ENCODE peak calls at places on chromosomes 5 and 9, in eight cellular contexts. H is neural progenitor cell, J is OCI-LY7, F is hepatocyte, Y is GM23338, U is PC-3, R is HCT116, W is SK-N-SH. P is an unnamed sample.

GRCh38 chr5:17256171-17256570 is 38.7 kb downstream of the BASP1 start:
- DNase-seq in H (no peak), J (no peak), F (no peak), Y (no peak), U (no peak), R (no peak), W (no peak), P (no peak)

GRCh38 chr5:136132557-136133415 is at the start of gene SMAD5:
- DNase-seq in H (peak), J (peak), F (peak), Y (peak), U (peak), R (peak), W (peak), P (peak)

GRCh38 chr5:6436715-6437340 is 11.8 kb upstream of the UBE2QL1 start:
- DNase-seq in H (no peak), J (no peak), F (no peak), Y (no peak), U (peak), R (no peak), W (no peak), P (no peak)

GRCh38 chr5:151467576-151467975 is 20.2 kb downstream of the SLC36A1 start:
- DNase-seq in H (no peak), J (no peak), F (no peak), Y (no peak), U (no peak), R (no peak), W (no peak), P (no peak)

GRCh38 chr5:129664336-129664937 is 83.5 kb upstream of the MINAR2 start:
- DNase-seq in H (peak), J (peak), F (peak), Y (peak), U (peak), R (peak), W (peak), P (peak)

GRCh38 chr9:16704489-16705111 is 165.9 kb downstream of the BNC2 start:
- DNase-seq in H (peak), J (no peak), F (peak), Y (peak), U (no peak), R (no peak), W (peak), P (no peak)

GRCh38 chr9:108637340-108637739 is 218.4 kb downstream of the ACTL7B start:
- DNase-seq in H (peak), J (no peak), F (no peak), Y (peak), U (no peak), R (no peak), W (no peak), P (no peak)

GRCh38 chr9:2600307-2600706 is 21.3 kb upstream of the VLDLR start:
- DNase-seq in H (no peak), J (no peak), F (no peak), Y (no peak), U (no peak), R (no peak), W (no peak), P (no peak)

GRCh38 chr5:63686938-63687337 is 275.3 kb downstream of the HTR1A start:
- DNase-seq in H (no peak), J (no peak), F (peak), Y (no peak), U (peak), R (no peak), W (no peak), P (no peak)

GRCh38 chr5:127951791-127952190 is 131.8 kb upstream of the SLC12A2 start:
- DNase-seq in H (no peak), J (no peak), F (no peak), Y (no peak), U (no peak), R (no peak), W (no peak), P (no peak)

GRCh38 chr9:16318516-16319060 is 551.9 kb downstream of the BNC2 start:
- DNase-seq in H (no peak), J (no peak), F (no peak), Y (no peak), U (no peak), R (no peak), W (no peak), P (no peak)

GRCh38 chr5:156359452-156359851 is 32.5 kb downstream of the SGCD start:
- DNase-seq in H (no peak), J (no peak), F (no peak), Y (no peak), U (no peak), R (no peak), W (no peak), P (no peak)

GRCh38 chr5:57698785-57699184 is 216.2 kb upstream of the ACTBL2 start:
- DNase-seq in H (peak), J (no peak), F (peak), Y (peak), U (peak), R (peak), W (no peak), P (no peak)

GRCh38 chr9:87499455-87500015 is 1.9 kb downstream of the DAPK1 start:
- DNase-seq in H (no peak), J (no peak), F (no peak), Y (no peak), U (no peak), R (no peak), W (no peak), P (peak)

GRCh38 chr5:139246394-139246793 is 47.1 kb upstream of the MATR3 start:
- DNase-seq in H (no peak), J (no peak), F (no peak), Y (peak), U (peak), R (no peak), W (no peak), P (no peak)

GRCh38 chr9:97564291-97565175 is 63.1 kb downstream of the TMOD1 start:
- DNase-seq in H (peak), J (no peak), F (peak), Y (no peak), U (peak), R (no peak), W (peak), P (no peak)

GRCh38 chr9:104743377-104743985 is 4.0 kb upstream of the NIPSNAP3A start:
- DNase-seq in H (peak), J (peak), F (peak), Y (peak), U (peak), R (peak), W (peak), P (peak)

GRCh38 chr5:154278172-154278571 is 87.6 kb downstream of the GALNT10 start:
- DNase-seq in H (no peak), J (no peak), F (no peak), Y (no peak), U (no peak), R (no peak), W (no peak), P (no peak)

GRCh38 chr5:91194861-91195460 is 188.2 kb downstream of the ARRDC3 start:
- DNase-seq in H (no peak), J (no peak), F (peak), Y (no peak), U (no peak), R (no peak), W (no peak), P (no peak)

GRCh38 chr5:56350595-56351170 is 117.6 kb upstream of the ANKRD55 start:
- DNase-seq in H (no peak), J (no peak), F (peak), Y (no peak), U (peak), R (peak), W (no peak), P (no peak)

GRCh38 chr9:68426755-68427154 is 70.3 kb downstream of the PGM5 start:
- DNase-seq in H (no peak), J (no peak), F (no peak), Y (no peak), U (no peak), R (no peak), W (no peak), P (no peak)

GRCh38 chr9:130766031-130766903 is 68.8 kb upstream of the ABL1 start:
- DNase-seq in H (no peak), J (no peak), F (no peak), Y (no peak), U (no peak), R (no peak), W (no peak), P (no peak)

GRCh38 chr5:63960646-63961045 is 1.6 kb downstream of the HTR1A start:
- DNase-seq in H (no peak), J (no peak), F (no peak), Y (peak), U (no peak), R (no peak), W (no peak), P (no peak)

GRCh38 chr5:56564451-56565223 is 250.7 kb upstream of the MAP3K1 start:
- DNase-seq in H (no peak), J (no peak), F (no peak), Y (no peak), U (no peak), R (no peak), W (no peak), P (no peak)

GRCh38 chr5:170536498-170536897 is 32.7 kb downstream of the KCNIP1 start:
- DNase-seq in H (no peak), J (no peak), F (no peak), Y (no peak), U (no peak), R (no peak), W (no peak), P (no peak)

GRCh38 chr9:130960522-130961378 is 21.7 kb upstream of the FIBCD1 start:
- DNase-seq in H (no peak), J (no peak), F (no peak), Y (no peak), U (no peak), R (no peak), W (no peak), P (no peak)

GRCh38 chr5:168795943-168796342 is 216.8 kb upstream of the PANK3 start:
- DNase-seq in H (no peak), J (no peak), F (no peak), Y (no peak), U (no peak), R (no peak), W (no peak), P (no peak)

GRCh38 chr5:168792678-168793077 is 213.5 kb upstream of the PANK3 start:
- DNase-seq in H (no peak), J (no peak), F (no peak), Y (no peak), U (no peak), R (no peak), W (no peak), P (no peak)

GRCh38 chr5:168798065-168799023 is 219.2 kb upstream of the PANK3 start:
- DNase-seq in H (no peak), J (no peak), F (no peak), Y (no peak), U (no peak), R (no peak), W (no peak), P (no peak)

GRCh38 chr5:168793844-168794837 is 215.0 kb upstream of the PANK3 start:
- DNase-seq in H (no peak), J (no peak), F (peak), Y (no peak), U (no peak), R (no peak), W (no peak), P (no peak)

DNA sequence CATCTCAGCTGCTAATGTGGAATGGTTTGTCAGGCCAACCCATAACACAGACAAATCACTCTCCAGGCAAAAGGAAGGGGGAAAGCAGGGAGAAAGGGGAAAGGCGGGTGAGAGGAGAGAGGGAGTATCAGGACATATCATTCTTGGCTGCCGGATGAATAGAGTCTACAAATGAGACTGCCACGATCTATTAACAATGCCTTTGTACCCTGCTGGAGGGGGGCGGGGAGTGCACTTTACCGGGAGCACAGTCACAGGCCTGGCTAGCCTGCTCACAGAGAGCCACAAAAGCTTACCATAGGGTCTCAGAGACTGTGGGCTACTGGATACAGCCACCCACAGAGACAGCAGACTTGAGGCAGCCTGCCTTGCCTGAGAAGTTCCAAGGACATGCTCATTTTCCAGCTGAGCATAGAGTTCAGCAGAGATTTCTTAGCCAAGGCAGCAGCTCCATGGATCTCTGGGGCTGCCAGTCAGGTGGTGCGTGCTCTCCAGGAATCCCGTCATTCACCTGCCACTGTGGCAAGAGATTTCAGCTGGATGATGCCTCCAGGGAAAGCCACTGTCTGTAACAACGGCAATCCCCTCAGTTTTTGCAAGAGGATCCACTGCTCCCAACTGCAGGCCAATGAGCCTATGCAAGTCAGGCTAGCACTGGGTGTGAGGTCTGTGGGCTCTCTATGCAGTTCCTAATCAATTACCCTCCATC is 217.8 kb upstream of the PANK3 start:
- DNase-seq in H (peak), J (no peak), F (no peak), Y (no peak), U (no peak), R (no peak), W (no peak), P (no peak)
- TF ChIP-seq CTCF in H (no peak), J (no peak), F (no peak), Y (no peak), U (no peak), R (no peak), W (no peak), P (no peak)

GRCh38 chr5:172816887-172817418 is 17.1 kb upstream of the ERGIC1 start:
- DNase-seq in H (no peak), J (no peak), F (no peak), Y (no peak), U (peak), R (no peak), W (no peak), P (no peak)
- H2AFZ ChIP-seq in H (no peak), J (no peak), F (no peak), Y (no peak), U (no peak), R (peak), W (no peak), P (no peak)

DNA sequence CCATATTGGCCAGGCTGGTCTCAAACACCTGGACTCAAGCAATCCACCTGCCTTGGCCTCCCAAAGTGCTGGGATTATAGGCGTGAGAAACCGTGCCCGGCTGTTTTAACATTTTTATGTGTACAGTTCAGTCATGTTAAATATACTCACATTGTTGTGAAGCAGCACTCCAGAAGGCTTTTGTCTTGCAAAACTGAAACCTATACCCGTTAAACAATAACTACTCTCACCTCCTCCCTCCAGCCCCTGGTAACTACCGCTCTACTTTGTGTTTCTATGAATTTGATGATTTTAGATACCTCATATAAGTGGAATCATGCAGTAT is 23.1 kb upstream of the SHB start:
- DNase-seq in H (no peak), J (no peak), F (no peak), Y (no peak), U (no peak), R (no peak), W (no peak), P (no peak)
- TF ChIP-seq EZH2phosphoT487 in H (no peak), J (no peak), F (no peak), Y (no peak), U (no peak), R (no peak), W (no peak), P (no peak)

GRCh38 chr5:115813719-115814118 is 2.7 kb downstream of the CDO1 start:
- DNase-seq in H (peak), J (no peak), F (no peak), Y (no peak), U (no peak), R (no peak), W (no peak), P (no peak)

GRCh38 chr5:115812372-115812771 is 4.1 kb downstream of the CDO1 start:
- DNase-seq in H (no peak), J (no peak), F (no peak), Y (no peak), U (no peak), R (no peak), W (no peak), P (no peak)

GRCh38 chr5:115815693-115816225 is 700 bp downstream of the CDO1 start:
- DNase-seq in H (peak), J (no peak), F (peak), Y (peak), U (no peak), R (no peak), W (peak), P (no peak)

GRCh38 chr5:115816226-115817042 is at the start of gene CDO1:
- DNase-seq in H (peak), J (no peak), F (peak), Y (peak), U (no peak), R (no peak), W (peak), P (no peak)

GRCh38 chr5:115815006-115815692 is 1.3 kb downstream of the CDO1 start:
- DNase-seq in H (no peak), J (no peak), F (no peak), Y (no peak), U (no peak), R (no peak), W (peak), P (no peak)
- TF ChIP-seq CTCF in H (no peak), J (no peak), F (no peak), Y (no peak), U (no peak), R (no peak), W (no peak), P (no peak)

GRCh38 chr9:101028346-101029299 is at the start of gene PLPPR1:
- DNase-seq in H (peak), J (no peak), F (peak), Y (peak), U (no peak), R (no peak), W (peak), P (peak)

GRCh38 chr9:101026824-101027223 is 1.7 kb upstream of the PLPPR1 start:
- DNase-seq in H (no peak), J (no peak), F (no peak), Y (no peak), U (no peak), R (no peak), W (no peak), P (no peak)

GRCh38 chr9:101029300-101030021 is 934 bp downstream of the PLPPR1 start:
- DNase-seq in H (peak), J (no peak), F (peak), Y (peak), U (no peak), R (no peak), W (peak), P (no peak)

GRCh38 chr9:101027246-101027645 is 1.3 kb upstream of the PLPPR1 start:
- DNase-seq in H (no peak), J (no peak), F (no peak), Y (no peak), U (no peak), R (no peak), W (no peak), P (no peak)

DNA sequence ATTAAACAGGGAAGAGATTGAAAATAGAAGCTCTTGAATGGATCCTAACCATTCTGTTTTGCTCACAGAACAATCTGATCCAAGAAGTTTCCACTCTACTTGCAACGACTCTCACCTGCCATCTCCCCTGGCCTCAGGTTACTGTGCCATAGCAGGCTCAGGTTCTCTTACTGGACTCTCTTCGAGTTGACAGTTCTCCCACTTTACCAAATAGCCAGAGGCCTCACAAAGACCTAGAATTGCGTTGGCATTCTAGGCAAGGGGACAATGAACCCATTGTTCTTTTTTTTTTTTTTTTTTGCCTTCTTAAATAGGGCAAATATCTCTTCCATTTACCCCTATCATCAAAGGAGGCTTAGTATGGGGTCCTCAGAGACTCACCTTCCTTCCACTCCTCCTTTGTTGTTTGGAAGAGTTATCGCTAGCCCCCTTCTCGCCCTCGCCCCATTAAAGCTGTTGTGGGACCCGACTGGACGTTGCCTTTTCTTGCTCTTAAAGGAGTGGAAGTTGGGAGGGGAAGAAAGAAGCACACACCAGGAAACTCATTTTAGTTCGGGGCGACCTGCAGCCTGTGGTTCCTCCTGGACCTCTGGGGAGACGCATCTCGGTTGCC is 688 bp upstream of the PLPPR1 start:
- DNase-seq in H (peak), J (no peak), F (no peak), Y (no peak), U (no peak), R (no peak), W (no peak), P (no peak)
- H2AFZ ChIP-seq in H (peak), J (no peak), F (peak), Y (peak), U (no peak), R (no peak), W (peak), P (peak)

GRCh38 chr9:99108131-99108530 is 3.2 kb downstream of the TGFBR1 start:
- DNase-seq in H (no peak), J (no peak), F (no peak), Y (no peak), U (no peak), R (no peak), W (no peak), P (no peak)
- TF ChIP-seq EZH2phosphoT487 in H (no peak), J (no peak), F (no peak), Y (no peak), U (no peak), R (no peak), W (no peak), P (no peak)

P was measured in MM.1S.